ENCODE peak calls at places on chromosome 17, in nine cellular contexts. One of them, this sample, is unnamed.
A peak's percentile ranks its signal among the peaks of the same experiment; 100 is the strongest.

GRCh38 chr17:78951967-78952551 is 26.9 kb upstream of the TIMP2 start:
- DNase-seq in stimulated activated CD4-positive, alpha-beta T cell treated with anti-CD3 and anti-CD28 coated beads, Interleukin-1b, Interleukin-23, amount 100 ng/mL, for 24 hours: no peak
- DNase-seq in C1 segment of cervical spinal cord: no peak
- DNase-seq in activated naive CD4-positive, alpha-beta T cell: no peak
- DNase-seq in stimulated activated naive B cell treated with anti-CD40 and anti-IgM and Interleukin-4, amounts not matched to agents 10 μg/mL and 1 μg/mL and 100 μg/mL, for 72 hours: no peak
- DNase-seq in CD4-positive, alpha-beta memory T cell: no peak
- DNase-seq in spleen: no peak
- DNase-seq in T-helper 2 cell: no peak
- DNase-seq in AG04450: no peak
- DNase-seq in this sample: no peak

GRCh38 chr17:75872434-75873351 is 5.7 kb downstream of the TRIM47 start:
- DNase-seq in T-helper 2 cell: no peak
- DNase-seq in stimulated activated CD4-positive, alpha-beta T cell treated with anti-CD3 and anti-CD28 coated beads, Interleukin-1b, Interleukin-23, amount 100 ng/mL, for 24 hours: no peak
- DNase-seq in spleen: peak; percentile 86
- DNase-seq in activated naive CD4-positive, alpha-beta T cell: no peak
- DNase-seq in C1 segment of cervical spinal cord: no peak
- DNase-seq in stimulated activated naive B cell treated with anti-CD40 and anti-IgM and Interleukin-4, amounts not matched to agents 10 μg/mL and 1 μg/mL and 100 μg/mL, for 72 hours: no peak
- DNase-seq in CD4-positive, alpha-beta memory T cell: peak; percentile 82
- DNase-seq in AG04450: no peak
- DNase-seq in this sample: no peak

GRCh38 chr17:38815576-38816193 is 9.4 kb downstream of the CWC25 start:
- DNase-seq in spleen: no peak
- DNase-seq in AG04450: no peak
- DNase-seq in stimulated activated naive B cell treated with anti-CD40 and anti-IgM and Interleukin-4, amounts not matched to agents 10 μg/mL and 1 μg/mL and 100 μg/mL, for 72 hours: no peak
- DNase-seq in CD4-positive, alpha-beta memory T cell: peak; percentile 45
- DNase-seq in C1 segment of cervical spinal cord: no peak
- DNase-seq in T-helper 2 cell: no peak
- DNase-seq in stimulated activated CD4-positive, alpha-beta T cell treated with anti-CD3 and anti-CD28 coated beads, Interleukin-1b, Interleukin-23, amount 100 ng/mL, for 24 hours: no peak
- DNase-seq in activated naive CD4-positive, alpha-beta T cell: no peak
- DNase-seq in this sample: peak; percentile 26

GRCh38 chr17:8894673-8895578 is 27.5 kb upstream of the PIK3R6 start:
- DNase-seq in stimulated activated naive B cell treated with anti-CD40 and anti-IgM and Interleukin-4, amounts not matched to agents 10 μg/mL and 1 μg/mL and 100 μg/mL, for 72 hours: no peak
- DNase-seq in spleen: peak; percentile 71
- DNase-seq in T-helper 2 cell: no peak
- DNase-seq in stimulated activated CD4-positive, alpha-beta T cell treated with anti-CD3 and anti-CD28 coated beads, Interleukin-1b, Interleukin-23, amount 100 ng/mL, for 24 hours: peak; percentile 23
- DNase-seq in C1 segment of cervical spinal cord: peak; percentile 9
- DNase-seq in AG04450: peak; percentile 8
- DNase-seq in CD4-positive, alpha-beta memory T cell: no peak
- DNase-seq in activated naive CD4-positive, alpha-beta T cell: no peak
- DNase-seq in this sample: peak; percentile 55

GRCh38 chr17:2889256-2889655 is 93.0 kb downstream of the RAP1GAP2 start:
- DNase-seq in stimulated activated naive B cell treated with anti-CD40 and anti-IgM and Interleukin-4, amounts not matched to agents 10 μg/mL and 1 μg/mL and 100 μg/mL, for 72 hours: no peak
- DNase-seq in CD4-positive, alpha-beta memory T cell: no peak
- DNase-seq in activated naive CD4-positive, alpha-beta T cell: no peak
- DNase-seq in spleen: no peak
- DNase-seq in T-helper 2 cell: no peak
- DNase-seq in stimulated activated CD4-positive, alpha-beta T cell treated with anti-CD3 and anti-CD28 coated beads, Interleukin-1b, Interleukin-23, amount 100 ng/mL, for 24 hours: no peak
- DNase-seq in AG04450: no peak
- DNase-seq in C1 segment of cervical spinal cord: no peak
- DNase-seq in this sample: no peak

GRCh38 chr17:49359990-49360795 is 1.9 kb downstream of the ZNF652 start:
- DNase-seq in T-helper 2 cell: no peak
- DNase-seq in stimulated activated CD4-positive, alpha-beta T cell treated with anti-CD3 and anti-CD28 coated beads, Interleukin-1b, Interleukin-23, amount 100 ng/mL, for 24 hours: no peak
- DNase-seq in CD4-positive, alpha-beta memory T cell: no peak
- DNase-seq in stimulated activated naive B cell treated with anti-CD40 and anti-IgM and Interleukin-4, amounts not matched to agents 10 μg/mL and 1 μg/mL and 100 μg/mL, for 72 hours: no peak
- DNase-seq in activated naive CD4-positive, alpha-beta T cell: no peak
- DNase-seq in spleen: no peak
- DNase-seq in AG04450: no peak
- DNase-seq in C1 segment of cervical spinal cord: no peak
- DNase-seq in this sample: no peak

GRCh38 chr17:63772801-63773271 is 561 bp downstream of the CCDC47 start:
- DNase-seq in T-helper 2 cell: no peak
- DNase-seq in C1 segment of cervical spinal cord: no peak
- DNase-seq in activated naive CD4-positive, alpha-beta T cell: no peak
- DNase-seq in stimulated activated CD4-positive, alpha-beta T cell treated with anti-CD3 and anti-CD28 coated beads, Interleukin-1b, Interleukin-23, amount 100 ng/mL, for 24 hours: no peak
- DNase-seq in spleen: no peak
- DNase-seq in CD4-positive, alpha-beta memory T cell: no peak
- DNase-seq in stimulated activated naive B cell treated with anti-CD40 and anti-IgM and Interleukin-4, amounts not matched to agents 10 μg/mL and 1 μg/mL and 100 μg/mL, for 72 hours: no peak
- DNase-seq in AG04450: no peak
- DNase-seq in this sample: no peak

GRCh38 chr17:29764748-29765147 is 142.0 kb upstream of the CORO6 start:
- DNase-seq in AG04450: no peak
- DNase-seq in T-helper 2 cell: no peak
- DNase-seq in CD4-positive, alpha-beta memory T cell: no peak
- DNase-seq in spleen: no peak
- DNase-seq in stimulated activated CD4-positive, alpha-beta T cell treated with anti-CD3 and anti-CD28 coated beads, Interleukin-1b, Interleukin-23, amount 100 ng/mL, for 24 hours: no peak
- DNase-seq in C1 segment of cervical spinal cord: no peak
- DNase-seq in activated naive CD4-positive, alpha-beta T cell: no peak
- DNase-seq in stimulated activated naive B cell treated with anti-CD40 and anti-IgM and Interleukin-4, amounts not matched to agents 10 μg/mL and 1 μg/mL and 100 μg/mL, for 72 hours: no peak
- DNase-seq in this sample: no peak

GRCh38 chr17:14113137-14113536 is 43.8 kb downstream of the COX10 start:
- DNase-seq in spleen: no peak
- DNase-seq in stimulated activated naive B cell treated with anti-CD40 and anti-IgM and Interleukin-4, amounts not matched to agents 10 μg/mL and 1 μg/mL and 100 μg/mL, for 72 hours: no peak
- DNase-seq in AG04450: no peak
- DNase-seq in activated naive CD4-positive, alpha-beta T cell: no peak
- DNase-seq in stimulated activated CD4-positive, alpha-beta T cell treated with anti-CD3 and anti-CD28 coated beads, Interleukin-1b, Interleukin-23, amount 100 ng/mL, for 24 hours: no peak
- DNase-seq in CD4-positive, alpha-beta memory T cell: no peak
- DNase-seq in T-helper 2 cell: no peak
- DNase-seq in C1 segment of cervical spinal cord: no peak
- DNase-seq in this sample: no peak

GRCh38 chr17:9768381-9768934 is 22.9 kb downstream of the DHRS7C start:
- DNase-seq in stimulated activated CD4-positive, alpha-beta T cell treated with anti-CD3 and anti-CD28 coated beads, Interleukin-1b, Interleukin-23, amount 100 ng/mL, for 24 hours: no peak
- DNase-seq in C1 segment of cervical spinal cord: no peak
- DNase-seq in activated naive CD4-positive, alpha-beta T cell: no peak
- DNase-seq in CD4-positive, alpha-beta memory T cell: no peak
- DNase-seq in spleen: no peak
- DNase-seq in stimulated activated naive B cell treated with anti-CD40 and anti-IgM and Interleukin-4, amounts not matched to agents 10 μg/mL and 1 μg/mL and 100 μg/mL, for 72 hours: no peak
- DNase-seq in T-helper 2 cell: no peak
- DNase-seq in AG04450: no peak
- DNase-seq in this sample: peak; percentile 18

GRCh38 chr17:68509151-68510057 is 2.8 kb upstream of the PRKAR1A start:
- DNase-seq in spleen: peak; percentile 87
- DNase-seq in activated naive CD4-positive, alpha-beta T cell: no peak
- DNase-seq in CD4-positive, alpha-beta memory T cell: no peak
- DNase-seq in AG04450: no peak
- DNase-seq in T-helper 2 cell: no peak
- DNase-seq in stimulated activated CD4-positive, alpha-beta T cell treated with anti-CD3 and anti-CD28 coated beads, Interleukin-1b, Interleukin-23, amount 100 ng/mL, for 24 hours: no peak
- DNase-seq in C1 segment of cervical spinal cord: no peak
- DNase-seq in stimulated activated naive B cell treated with anti-CD40 and anti-IgM and Interleukin-4, amounts not matched to agents 10 μg/mL and 1 μg/mL and 100 μg/mL, for 72 hours: no peak
- DNase-seq in this sample: no peak

GRCh38 chr17:8186787-8187516 is 3.0 kb downstream of the BORCS6 start:
- DNase-seq in C1 segment of cervical spinal cord: peak; percentile 95
- DNase-seq in stimulated activated CD4-positive, alpha-beta T cell treated with anti-CD3 and anti-CD28 coated beads, Interleukin-1b, Interleukin-23, amount 100 ng/mL, for 24 hours: peak; percentile 98
- DNase-seq in AG04450: peak; percentile 90
- DNase-seq in spleen: peak; percentile 95
- DNase-seq in stimulated activated naive B cell treated with anti-CD40 and anti-IgM and Interleukin-4, amounts not matched to agents 10 μg/mL and 1 μg/mL and 100 μg/mL, for 72 hours: peak; percentile 93
- DNase-seq in activated naive CD4-positive, alpha-beta T cell: peak; percentile 91
- DNase-seq in CD4-positive, alpha-beta memory T cell: peak; percentile 92
- DNase-seq in T-helper 2 cell: peak; percentile 48
- DNase-seq in this sample: no peak

GRCh38 chr17:37729905-37730304 is 15.0 kb downstream of the HNF1B start:
- DNase-seq in activated naive CD4-positive, alpha-beta T cell: no peak
- DNase-seq in spleen: no peak
- DNase-seq in C1 segment of cervical spinal cord: no peak
- DNase-seq in stimulated activated CD4-positive, alpha-beta T cell treated with anti-CD3 and anti-CD28 coated beads, Interleukin-1b, Interleukin-23, amount 100 ng/mL, for 24 hours: no peak
- DNase-seq in stimulated activated naive B cell treated with anti-CD40 and anti-IgM and Interleukin-4, amounts not matched to agents 10 μg/mL and 1 μg/mL and 100 μg/mL, for 72 hours: no peak
- DNase-seq in AG04450: no peak
- DNase-seq in T-helper 2 cell: no peak
- DNase-seq in CD4-positive, alpha-beta memory T cell: no peak
- DNase-seq in this sample: no peak

GRCh38 chr17:68443974-68444464 is 13.3 kb downstream of the WIPI1 start:
- DNase-seq in stimulated activated CD4-positive, alpha-beta T cell treated with anti-CD3 and anti-CD28 coated beads, Interleukin-1b, Interleukin-23, amount 100 ng/mL, for 24 hours: no peak
- DNase-seq in stimulated activated naive B cell treated with anti-CD40 and anti-IgM and Interleukin-4, amounts not matched to agents 10 μg/mL and 1 μg/mL and 100 μg/mL, for 72 hours: no peak
- DNase-seq in CD4-positive, alpha-beta memory T cell: no peak
- DNase-seq in AG04450: no peak
- DNase-seq in C1 segment of cervical spinal cord: no peak
- DNase-seq in activated naive CD4-positive, alpha-beta T cell: no peak
- DNase-seq in T-helper 2 cell: no peak
- DNase-seq in spleen: no peak
- DNase-seq in this sample: no peak

GRCh38 chr17:47924785-47925676 is 16.3 kb upstream of the PNPO start:
- DNase-seq in spleen: no peak
- DNase-seq in activated naive CD4-positive, alpha-beta T cell: no peak
- DNase-seq in CD4-positive, alpha-beta memory T cell: no peak
- DNase-seq in AG04450: no peak
- DNase-seq in stimulated activated naive B cell treated with anti-CD40 and anti-IgM and Interleukin-4, amounts not matched to agents 10 μg/mL and 1 μg/mL and 100 μg/mL, for 72 hours: no peak
- DNase-seq in C1 segment of cervical spinal cord: no peak
- DNase-seq in stimulated activated CD4-positive, alpha-beta T cell treated with anti-CD3 and anti-CD28 coated beads, Interleukin-1b, Interleukin-23, amount 100 ng/mL, for 24 hours: no peak
- DNase-seq in T-helper 2 cell: no peak
- DNase-seq in this sample: no peak

GRCh38 chr17:60160829-60161501 is 11.2 kb downstream of the CA4 start:
- DNase-seq in activated naive CD4-positive, alpha-beta T cell: no peak
- DNase-seq in spleen: no peak
- DNase-seq in C1 segment of cervical spinal cord: no peak
- DNase-seq in T-helper 2 cell: no peak
- DNase-seq in stimulated activated CD4-positive, alpha-beta T cell treated with anti-CD3 and anti-CD28 coated beads, Interleukin-1b, Interleukin-23, amount 100 ng/mL, for 24 hours: no peak
- DNase-seq in stimulated activated naive B cell treated with anti-CD40 and anti-IgM and Interleukin-4, amounts not matched to agents 10 μg/mL and 1 μg/mL and 100 μg/mL, for 72 hours: no peak
- DNase-seq in CD4-positive, alpha-beta memory T cell: no peak
- DNase-seq in AG04450: no peak
- DNase-seq in this sample: no peak

GRCh38 chr17:35167046-35167445 is 19.4 kb downstream of the UNC45B start:
- DNase-seq in spleen: no peak
- DNase-seq in stimulated activated CD4-positive, alpha-beta T cell treated with anti-CD3 and anti-CD28 coated beads, Interleukin-1b, Interleukin-23, amount 100 ng/mL, for 24 hours: no peak
- DNase-seq in T-helper 2 cell: no peak
- DNase-seq in stimulated activated naive B cell treated with anti-CD40 and anti-IgM and Interleukin-4, amounts not matched to agents 10 μg/mL and 1 μg/mL and 100 μg/mL, for 72 hours: no peak
- DNase-seq in CD4-positive, alpha-beta memory T cell: no peak
- DNase-seq in activated naive CD4-positive, alpha-beta T cell: no peak
- DNase-seq in AG04450: no peak
- DNase-seq in C1 segment of cervical spinal cord: no peak
- DNase-seq in this sample: no peak

GRCh38 chr17:69637399-69638165 is 223.1 kb downstream of the MAP2K6 start:
- DNase-seq in stimulated activated CD4-positive, alpha-beta T cell treated with anti-CD3 and anti-CD28 coated beads, Interleukin-1b, Interleukin-23, amount 100 ng/mL, for 24 hours: no peak
- DNase-seq in CD4-positive, alpha-beta memory T cell: no peak
- DNase-seq in T-helper 2 cell: no peak
- DNase-seq in AG04450: peak; percentile 33
- DNase-seq in C1 segment of cervical spinal cord: peak; percentile 3
- DNase-seq in activated naive CD4-positive, alpha-beta T cell: no peak
- DNase-seq in spleen: no peak
- DNase-seq in stimulated activated naive B cell treated with anti-CD40 and anti-IgM and Interleukin-4, amounts not matched to agents 10 μg/mL and 1 μg/mL and 100 μg/mL, for 72 hours: no peak
- DNase-seq in this sample: no peak

GRCh38 chr17:58356231-58356630 is 4.2 kb upstream of the SUPT4H1 start:
- DNase-seq in stimulated activated naive B cell treated with anti-CD40 and anti-IgM and Interleukin-4, amounts not matched to agents 10 μg/mL and 1 μg/mL and 100 μg/mL, for 72 hours: no peak
- DNase-seq in stimulated activated CD4-positive, alpha-beta T cell treated with anti-CD3 and anti-CD28 coated beads, Interleukin-1b, Interleukin-23, amount 100 ng/mL, for 24 hours: no peak
- DNase-seq in CD4-positive, alpha-beta memory T cell: no peak
- DNase-seq in T-helper 2 cell: no peak
- DNase-seq in activated naive CD4-positive, alpha-beta T cell: no peak
- DNase-seq in spleen: no peak
- DNase-seq in AG04450: no peak
- DNase-seq in C1 segment of cervical spinal cord: no peak
- DNase-seq in this sample: no peak

GRCh38 chr17:616407-616806 is 98.2 kb downstream of the VPS53 start:
- DNase-seq in T-helper 2 cell: no peak
- DNase-seq in C1 segment of cervical spinal cord: no peak
- DNase-seq in activated naive CD4-positive, alpha-beta T cell: no peak
- DNase-seq in CD4-positive, alpha-beta memory T cell: no peak
- DNase-seq in stimulated activated CD4-positive, alpha-beta T cell treated with anti-CD3 and anti-CD28 coated beads, Interleukin-1b, Interleukin-23, amount 100 ng/mL, for 24 hours: no peak
- DNase-seq in stimulated activated naive B cell treated with anti-CD40 and anti-IgM and Interleukin-4, amounts not matched to agents 10 μg/mL and 1 μg/mL and 100 μg/mL, for 72 hours: no peak
- DNase-seq in spleen: no peak
- DNase-seq in AG04450: no peak
- DNase-seq in this sample: no peak

GRCh38 chr17:41734139-41734948 is at the start of gene HAP1:
- DNase-seq in T-helper 2 cell: no peak
- DNase-seq in CD4-positive, alpha-beta memory T cell: no peak
- DNase-seq in activated naive CD4-positive, alpha-beta T cell: no peak
- DNase-seq in C1 segment of cervical spinal cord: peak; percentile 7
- DNase-seq in spleen: no peak
- DNase-seq in stimulated activated naive B cell treated with anti-CD40 and anti-IgM and Interleukin-4, amounts not matched to agents 10 μg/mL and 1 μg/mL and 100 μg/mL, for 72 hours: peak; percentile 18
- DNase-seq in stimulated activated CD4-positive, alpha-beta T cell treated with anti-CD3 and anti-CD28 coated beads, Interleukin-1b, Interleukin-23, amount 100 ng/mL, for 24 hours: no peak
- DNase-seq in AG04450: no peak
- DNase-seq in this sample: no peak